ENCODE peak calls at places on chromosomes 16 and 17, in five cellular contexts. R is PC-3, C is heart right ventricle, W is small intestine, E is Peyer's patch. T is an unnamed sample. For H3K9me3 and H3K27me3, the result is how much of the 10 kb centered on the place peaks cover.

GRCh38 chr16:71637398-71637797 is 11.4 kb downstream of the MARVELD3 start:
- DNase-seq in R (no peak), C (no peak), W (no peak), E (no peak), T (no peak)

GRCh38 chr17:48184721-48185120 is 77.2 kb downstream of the SNX11 start:
- DNase-seq in R (no peak), C (no peak), E (no peak), W (no peak), T (no peak)

GRCh38 chr17:40191237-40192208 is 14.3 kb downstream of the RAPGEFL1 start:
- DNase-seq in E (peak), W (peak), R (peak), C (peak), T (peak)

GRCh38 chr16:62041401-62041800 is 5.2 kb upstream of the CDH8 start:
- DNase-seq in W (no peak), E (no peak), R (peak), C (no peak), T (no peak)

GRCh38 chr16:89324056-89325010 is 106.8 kb downstream of the ZNF778 start:
- DNase-seq in W (no peak), R (peak), C (no peak), E (peak), T (peak)

GRCh38 chr16:5062051-5062450 is 3.7 kb downstream of the C16orf89 start:
- DNase-seq in W (no peak), E (no peak), C (no peak), R (no peak), T (no peak)

GRCh38 chr16:46573008-46573833 is 48.0 kb downstream of the SHCBP1 start:
- DNase-seq in R (peak), W (no peak), C (no peak), E (no peak), T (no peak)

GRCh38 chr17:74767111-74767516 is 9.0 kb downstream of the NAT9 start:
- DNase-seq in R (no peak), C (no peak), W (no peak), E (no peak), T (no peak)

GRCh38 chr16:85582177-85582888 is 30.8 kb upstream of the GSE1 start:
- DNase-seq in W (no peak), E (no peak), C (no peak), R (no peak), T (no peak)

GRCh38 chr17:17779015-17779611 is 57.7 kb downstream of the SREBF1 start:
- DNase-seq in C (peak), W (no peak), R (no peak), E (no peak), T (no peak)

GRCh38 chr16:30604316-30604947 is 5.8 kb downstream of the ZNF689 start:
- DNase-seq in W (peak), C (no peak), R (no peak), E (no peak), T (no peak)

GRCh38 chr17:2027528-2028233 is 2.3 kb upstream of the DPH1 start:
- DNase-seq in R (no peak), E (no peak), W (no peak), C (no peak), T (no peak)

GRCh38 chr17:76905836-76906235 is 37.6 kb downstream of the MGAT5B start:
- DNase-seq in E (no peak), C (no peak), W (no peak), R (no peak), T (no peak)

GRCh38 chr16:35908942-35909341 is 2449.5 kb downstream of the TP53TG3F start:
- DNase-seq in R (no peak), E (no peak), W (no peak), C (no peak), T (no peak)
- H3K9me3 ChIP-seq in R (under half), E (under half), W (under half), C (under half), T (under half)

DNA sequence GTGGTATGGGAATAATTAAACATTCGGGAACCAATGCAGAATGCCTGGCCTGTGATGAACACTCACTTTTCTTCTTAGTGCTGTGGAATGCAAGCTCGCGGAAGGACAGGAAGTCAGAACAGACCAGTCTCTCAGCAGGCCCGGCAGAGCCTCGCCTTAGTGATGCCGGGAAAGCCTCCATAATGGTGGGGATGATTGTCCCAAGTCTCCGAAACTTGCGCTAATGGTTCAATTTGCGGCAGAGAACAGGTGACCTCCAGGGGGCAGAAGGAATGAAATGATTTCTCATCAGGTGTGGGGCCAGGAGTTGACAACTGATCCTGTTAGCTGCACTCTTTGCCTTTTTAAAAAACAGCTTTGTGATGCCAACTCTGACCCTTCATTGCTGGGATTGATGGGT is 170.6 kb downstream of the GSG1L start:
- DNase-seq in W (no peak), C (no peak), E (no peak), R (no peak), T (no peak)
- H3K27me3 ChIP-seq in W (under half), C (under half), E (under half), R (under half), T (under half)

GRCh38 chr16:31880322-31880979 is 6.8 kb downstream of the ZNF267 start:
- DNase-seq in E (no peak), R (peak), C (peak), W (peak), T (no peak)

GRCh38 chr16:31888735-31889134 is 15.1 kb downstream of the ZNF267 start:
- DNase-seq in E (no peak), R (no peak), W (no peak), C (no peak), T (no peak)

DNA sequence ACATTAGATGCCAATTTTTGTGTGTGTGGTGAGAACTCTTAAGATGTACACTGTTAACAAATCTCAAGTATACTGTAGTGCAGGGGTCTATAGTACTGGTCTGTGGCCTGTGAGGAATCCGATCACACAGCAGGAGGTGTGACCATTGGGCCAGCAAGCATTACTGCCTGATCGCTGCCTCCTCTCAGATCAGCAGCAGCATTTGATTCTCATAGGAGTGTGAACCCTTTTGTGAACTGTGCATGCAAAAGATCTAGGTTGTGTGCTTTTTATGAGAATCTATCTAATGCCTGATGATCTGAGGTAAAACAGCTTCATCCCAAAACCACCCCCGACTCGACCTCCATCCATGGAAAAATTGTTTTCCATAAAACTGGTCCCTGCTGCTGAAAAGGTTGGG is 12.6 kb downstream of the ZNF267 start:
- DNase-seq in C (no peak), R (no peak), E (no peak), W (no peak), T (no peak)
- H3K9me3 ChIP-seq in C (under half), R (under half), E (under half), W (under half), T (under half)

GRCh38 chr17:4641297-4642195 is at the start of gene ALOX15:
- DNase-seq in R (no peak), C (no peak), E (no peak), W (no peak), T (no peak)
- H3K27me3 ChIP-seq in R (under half), C (under half), E (under half), W (under half), T (half or more)

GRCh38 chr17:83148317-83149044 is 69.1 kb downstream of the METRNL start:
- DNase-seq in R (no peak), E (no peak), W (no peak), C (no peak), T (no peak)
- H3K9me3 ChIP-seq in R (under half), E (under half), W (under half), C (under half), T (under half)

GRCh38 chr17:57704448-57704847 is 40.7 kb downstream of the CCDC182 start:
- DNase-seq in E (no peak), W (no peak), C (no peak), R (no peak), T (no peak)
- H3K27me3 ChIP-seq in E (under half), W (under half), C (under half), R (under half), T (under half)

GRCh38 chr16:3375680-3376079 is 20.0 kb downstream of the OR2C1 start:
- DNase-seq in W (no peak), E (no peak), C (no peak), R (no peak), T (no peak)
- H3K9me3 ChIP-seq in W (under half), E (under half), C (half or more), R (under half), T (half or more)